ENCODE peak calls at places on chromosomes 3 and 15, in four cellular contexts. G is B cell, M is adrenal gland, I is foreskin fibroblast. Q is an unnamed sample.

GRCh38 chr3:5181479-5182141 is 5.9 kb upstream of the EDEM1 start:
- DNase-seq in G (peak; percentile 60), M (no peak), I (no peak), Q (peak; percentile 34)

GRCh38 chr3:127217594-127218456 is 24.9 kb downstream of the PRR23E start:
- DNase-seq in G (no peak), M (peak; percentile 32), I (peak; percentile 42), Q (peak; percentile 56)

GRCh38 chr3:42176635-42177034 is 85.5 kb downstream of the TRAK1 start:
- DNase-seq in G (no peak), M (no peak), I (no peak), Q (no peak)

GRCh38 chr3:163129287-163129686 is 1632.7 kb downstream of the OTOL1 start:
- DNase-seq in G (no peak), M (no peak), I (no peak), Q (no peak)

GRCh38 chr3:158522737-158523136 is 48.3 kb upstream of the MLF1 start:
- DNase-seq in G (no peak), M (no peak), I (peak; percentile 67), Q (no peak)

GRCh38 chr3:36815375-36815774 is 51.0 kb upstream of the DCLK3 start:
- DNase-seq in G (no peak), M (no peak), I (no peak), Q (no peak)

GRCh38 chr15:51780636-51781035 is 29.2 kb downstream of the TMOD2 start:
- DNase-seq in G (no peak), M (no peak), I (peak; percentile 42), Q (no peak)

GRCh38 chr3:119810018-119810435 is 28.1 kb downstream of the NR1I2 start:
- DNase-seq in G (peak; percentile 66), M (peak; percentile 43), I (peak; percentile 65), Q (peak; percentile 75)

GRCh38 chr3:160981217-160981938 is 123.8 kb downstream of the B3GALNT1 start:
- DNase-seq in G (no peak), M (peak; percentile 40), I (peak; percentile 3), Q (peak; percentile 42)
- TF ChIP-seq CTCF in G (no peak), M (no peak), I (no peak), Q (no peak)

GRCh38 chr3:136543385-136543784 is 208.8 kb downstream of the STAG1 start:
- DNase-seq in G (no peak), M (no peak), I (peak; percentile 46), Q (no peak)

GRCh38 chr3:136544532-136544931 is 207.6 kb downstream of the STAG1 start:
- DNase-seq in G (no peak), M (no peak), I (peak; percentile 25), Q (no peak)

GRCh38 chr3:136547293-136547692 is 204.9 kb downstream of the STAG1 start:
- DNase-seq in G (no peak), M (no peak), I (peak; percentile 24), Q (no peak)

GRCh38 chr3:136546718-136547117 is 205.5 kb downstream of the STAG1 start:
- DNase-seq in G (no peak), M (no peak), I (no peak), Q (peak; percentile 20)

GRCh38 chr3:136545664-136546266 is 206.4 kb downstream of the STAG1 start:
- DNase-seq in G (no peak), M (no peak), I (peak; percentile 50), Q (no peak)
- TF ChIP-seq CTCF in G (no peak), M (peak; percentile 10), I (peak; percentile 10), Q (peak; percentile 32)

GRCh38 chr3:152076148-152076547 is 192.6 kb upstream of the MBNL1 start:
- DNase-seq in G (no peak), M (no peak), I (peak; percentile 38), Q (no peak)

GRCh38 chr3:152073267-152073666 is 195.5 kb upstream of the MBNL1 start:
- DNase-seq in G (no peak), M (no peak), I (peak; percentile 35), Q (no peak)

GRCh38 chr3:152069871-152070270 is 196.4 kb downstream of the SUCNR1 start:
- DNase-seq in G (no peak), M (no peak), I (peak; percentile 19), Q (no peak)

GRCh38 chr3:152071315-152071714 is 197.4 kb upstream of the MBNL1 start:
- DNase-seq in G (no peak), M (no peak), I (no peak), Q (no peak)

DNA sequence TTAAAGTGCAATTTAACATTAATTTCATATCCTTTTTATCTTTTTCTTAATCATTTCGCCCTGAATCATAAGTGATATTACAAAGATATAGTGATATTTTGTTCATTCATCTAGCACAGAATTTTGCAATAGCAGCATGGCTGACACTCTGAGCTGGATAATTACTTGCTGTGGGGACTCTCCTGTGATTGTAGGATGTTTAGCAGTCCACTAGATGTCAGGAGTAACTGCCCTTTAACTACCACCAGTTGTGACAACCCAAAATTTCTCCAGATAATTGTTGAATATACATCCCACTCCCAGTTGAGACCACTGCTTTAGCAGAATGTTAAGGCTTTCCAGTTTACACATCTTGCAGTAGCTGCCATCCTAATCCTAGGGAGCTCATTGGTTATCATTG is 196.8 kb upstream of the MBNL1 start:
- DNase-seq in G (peak; percentile 9), M (peak; percentile 16), I (peak; percentile 61), Q (peak; percentile 35)
- TF ChIP-seq CTCF in G (peak; percentile 49), M (no peak), I (peak; percentile 50), Q (peak; percentile 40)

GRCh38 chr3:98534168-98534567 is 2.4 kb downstream of the GPR15 start:
- DNase-seq in G (no peak), M (no peak), I (no peak), Q (no peak)

GRCh38 chr3:98532275-98532637 is 478 bp downstream of the GPR15 start:
- DNase-seq in G (no peak), M (no peak), I (no peak), Q (no peak)

GRCh38 chr3:98532709-98533571 is 1.2 kb downstream of the GPR15 start:
- DNase-seq in G (no peak), M (no peak), I (no peak), Q (no peak)

GRCh38 chr3:98536456-98537017 is 4.8 kb downstream of the GPR15 start:
- DNase-seq in G (no peak), M (no peak), I (no peak), Q (peak; percentile 40)

DNA sequence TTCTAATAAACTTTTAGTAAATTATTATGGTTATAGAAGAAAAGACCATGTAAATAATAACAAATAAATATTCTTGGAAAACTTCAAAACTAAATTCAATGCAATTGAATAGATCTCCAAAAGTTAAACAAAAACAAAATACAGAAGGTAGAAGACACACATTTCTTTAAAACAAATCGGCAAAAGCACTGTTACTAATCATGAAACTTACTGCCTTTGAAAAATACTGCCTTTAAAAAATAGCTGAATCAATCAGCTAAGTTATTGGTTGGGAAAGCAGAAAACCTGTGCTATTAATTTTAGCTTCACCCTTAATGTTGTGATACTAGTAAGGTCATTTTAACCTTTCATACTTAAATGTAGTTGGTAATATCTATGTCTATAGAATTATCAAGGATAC is 3.0 kb downstream of the GPR15 start:
- DNase-seq in G (no peak), M (no peak), I (no peak), Q (no peak)
- TF ChIP-seq CTCF in G (no peak), M (no peak), I (no peak), Q (no peak)

DNA sequence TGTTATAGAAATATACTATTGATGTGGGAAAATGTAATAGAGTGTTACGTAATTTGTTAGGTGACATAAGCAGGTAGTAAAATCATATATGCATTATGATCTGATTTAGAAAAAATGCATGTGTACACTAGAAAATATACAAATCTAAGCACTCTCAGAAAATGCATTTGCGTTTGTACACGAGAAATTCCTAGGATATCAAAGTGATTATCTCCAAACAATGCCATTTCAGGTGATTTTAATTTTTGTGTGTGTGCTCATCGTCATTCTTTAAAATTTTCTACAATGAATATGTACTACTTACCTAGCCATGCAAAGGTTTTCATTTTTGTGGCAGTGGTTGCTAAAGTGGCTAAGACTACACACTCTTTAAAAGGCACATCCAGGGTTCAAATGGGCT is 140.8 kb upstream of the RAD18 start:
- DNase-seq in G (no peak), M (no peak), I (no peak), Q (no peak)
- TF ChIP-seq CTCF in G (no peak), M (no peak), I (no peak), Q (no peak)

GRCh38 chr3:51139616-51140015 is 245.5 kb upstream of the MANF start:
- DNase-seq in G (no peak), M (no peak), I (no peak), Q (no peak)

GRCh38 chr3:51145811-51146585 is 239.1 kb upstream of the MANF start:
- DNase-seq in G (no peak), M (no peak), I (no peak), Q (no peak)

GRCh38 chr3:51137715-51138114 is 247.4 kb upstream of the MANF start:
- DNase-seq in G (no peak), M (no peak), I (no peak), Q (no peak)

GRCh38 chr3:51146781-51147180 is 238.3 kb upstream of the MANF start:
- DNase-seq in G (no peak), M (no peak), I (no peak), Q (no peak)

DNA sequence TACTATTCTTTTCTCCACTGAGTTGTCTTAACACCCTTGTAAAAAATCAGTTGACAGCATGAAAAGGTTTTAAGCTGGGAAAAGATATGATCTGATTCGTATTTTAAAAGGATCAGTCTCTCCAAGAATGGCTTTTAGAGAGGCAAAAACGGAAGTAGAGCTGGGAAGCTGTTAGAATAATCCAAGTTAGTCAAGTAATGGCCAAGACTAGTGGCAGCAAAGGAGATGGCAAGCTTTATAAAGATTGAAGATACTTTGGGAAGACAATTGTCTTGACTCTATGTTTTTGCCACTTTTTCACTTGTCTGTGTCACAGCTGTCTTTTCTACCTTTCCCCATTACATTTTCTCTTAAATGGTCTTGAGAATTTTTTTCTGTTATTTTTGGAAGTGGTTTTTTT is 243.5 kb upstream of the MANF start:
- DNase-seq in G (no peak), M (no peak), I (no peak), Q (no peak)
- TF ChIP-seq CTCF in G (no peak), M (no peak), I (no peak), Q (no peak)

Q was measured in GM13977.